ENCODE peak calls at places on chromosomes 6 and 20, in seven cellular contexts. E is Kasumi-1, I is mammary epithelial cell, B is hypothalamus, G is T-helper 9 cell, U is iPS-NIHi11, X is ureter. W is an unnamed sample.
A peak's percentile ranks its signal among the peaks of the same experiment; 100 is the strongest.

GRCh38 chr6:13764996-13765395 is 49.4 kb downstream of the MCUR1 start:
- DNase-seq in G (no peak), E (no peak), I (no peak), U (no peak), B (no peak), X (no peak), W (no peak)

GRCh38 chr20:35885212-35885611 is 69.1 kb downstream of the SCAND1 start:
- DNase-seq in X (no peak), B (no peak), G (no peak), E (no peak), I (no peak), U (no peak), W (no peak)

GRCh38 chr20:37397076-37397953 is 51.4 kb downstream of the SRC start:
- DNase-seq in B (no peak), G (no peak), U (no peak), E (no peak), I (peak; percentile 31), X (no peak), W (no peak)

GRCh38 chr6:111423960-111424846 is 58.8 kb downstream of the REV3L start:
- DNase-seq in G (no peak), I (no peak), X (peak; percentile 50), E (no peak), B (peak; percentile 20), U (no peak), W (no peak)

GRCh38 chr6:106801256-106801655 is 171.9 kb downstream of the QRSL1 start:
- DNase-seq in E (no peak), I (no peak), X (no peak), U (no peak), B (no peak), G (no peak), W (no peak)

GRCh38 chr6:21265264-21266044 is 328.1 kb upstream of the SOX4 start:
- DNase-seq in E (no peak), B (no peak), I (peak; percentile 94), G (no peak), X (no peak), U (no peak), W (no peak)

GRCh38 chr6:44733868-44734267 is 346.4 kb downstream of the CDC5L start:
- DNase-seq in U (no peak), B (no peak), I (no peak), X (no peak), E (peak; percentile 6), G (no peak), W (no peak)

GRCh38 chr20:50216543-50217206 is 26.0 kb downstream of the CEBPB start:
- DNase-seq in X (no peak), E (no peak), U (no peak), I (no peak), G (no peak), B (no peak), W (no peak)

GRCh38 chr6:33621396-33622388 is 570 bp downstream of the ITPR3 start:
- DNase-seq in G (peak; percentile 26), E (no peak), X (peak; percentile 51), B (no peak), I (peak; percentile 66), U (peak; percentile 76), W (peak; percentile 52)

GRCh38 chr6:41577865-41578713 is 31.9 kb downstream of the FOXP4 start:
- DNase-seq in X (peak; percentile 64), G (no peak), U (peak; percentile 85), I (peak; percentile 60), E (peak; percentile 5), B (no peak), W (no peak)

GRCh38 chr6:40947876-40948514 is 91.0 kb downstream of the UNC5CL start:
- DNase-seq in G (no peak), I (peak; percentile 75), X (no peak), B (no peak), E (no peak), U (no peak), W (no peak)

GRCh38 chr6:107578642-107579332 is 88.9 kb downstream of the SOBP start:
- DNase-seq in E (no peak), B (no peak), U (peak; percentile 74), I (no peak), X (no peak), G (no peak), W (no peak)

GRCh38 chr6:132060591-132060990 is 109.4 kb upstream of the CCN2 start:
- DNase-seq in B (no peak), G (no peak), E (no peak), I (peak; percentile 60), X (no peak), U (no peak), W (no peak)

GRCh38 chr20:23881371-23881770 is 1.8 kb upstream of the CST5 start:
- DNase-seq in G (no peak), E (no peak), U (no peak), X (no peak), I (peak; percentile 28), B (no peak), W (no peak)

GRCh38 chr6:139981810-139982550 is 607.5 kb upstream of the CITED2 start:
- DNase-seq in G (no peak), I (no peak), E (no peak), B (no peak), U (peak; percentile 27), X (no peak), W (no peak)

GRCh38 chr6:40778186-40778585 is 191.0 kb upstream of the LRFN2 start:
- DNase-seq in B (no peak), G (no peak), X (no peak), U (no peak), I (peak; percentile 56), E (no peak), W (no peak)

GRCh38 chr20:44017211-44017610 is 102.6 kb downstream of the TOX2 start:
- DNase-seq in X (no peak), U (no peak), E (no peak), I (no peak), B (no peak), G (no peak), W (no peak)

GRCh38 chr6:27288136-27289044 is 23.7 kb downstream of the POM121L2 start:
- DNase-seq in X (no peak), B (no peak), U (no peak), I (no peak), G (no peak), E (no peak), W (no peak)

GRCh38 chr6:143680157-143680556 is 2.4 kb downstream of the PHACTR2 start:
- DNase-seq in X (no peak), I (no peak), B (no peak), U (no peak), E (no peak), G (no peak), W (no peak)

GRCh38 chr6:142331075-142331551 is 29.3 kb downstream of the ADGRG6 start:
- DNase-seq in E (no peak), I (peak; percentile 35), G (no peak), B (no peak), X (no peak), U (no peak), W (no peak)

GRCh38 chr6:32436995-32437836 is 2.5 kb upstream of the HLA-DRA start:
- DNase-seq in E (peak; percentile 34), B (no peak), G (no peak), I (no peak), U (no peak), X (no peak), W (peak; percentile 30)

GRCh38 chr6:81876977-81877376 is 124.5 kb upstream of the TENT5A start:
- DNase-seq in X (no peak), E (no peak), B (no peak), U (no peak), G (no peak), I (peak; percentile 20), W (no peak)

GRCh38 chr20:63491635-63492230 is 7.2 kb downstream of the EEF1A2 start:
- DNase-seq in G (no peak), X (no peak), E (no peak), U (no peak), B (no peak), I (no peak), W (no peak)

GRCh38 chr6:6986373-6986772 is 121.4 kb upstream of the RREB1 start:
- DNase-seq in E (no peak), X (no peak), I (no peak), U (no peak), G (no peak), B (no peak), W (no peak)

GRCh38 chr6:164069352-164070022 is 655.0 kb downstream of the QKI start:
- DNase-seq in I (no peak), G (no peak), B (peak; percentile 25), E (no peak), X (no peak), U (no peak), W (no peak)

GRCh38 chr6:4941782-4942672 is 61.8 kb downstream of the RPP40 start:
- DNase-seq in E (peak; percentile 77), B (no peak), U (no peak), X (no peak), G (no peak), I (peak; percentile 97), W (no peak)

W was measured in GM19239.